ENCODE peak calls at places on chromosomes 6 and 20, in five cellular contexts. H, D, C, N and W are unnamed samples.
A peak's percentile ranks its signal among the peaks of the same experiment; 100 is the strongest.

GRCh38 chr6:43671011-43671800 is 16.4 kb downstream of the MRPS18A start:
- DNase-seq in H (no peak), C (no peak), N (no peak), D (no peak), W (no peak)

GRCh38 chr6:6891074-6891754 is 216.5 kb upstream of the RREB1 start:
- DNase-seq in H (no peak), D (no peak), C (no peak), N (no peak), W (no peak)

GRCh38 chr6:15025416-15025815 is 220.5 kb upstream of the JARID2 start:
- DNase-seq in H (no peak), D (no peak), N (no peak), C (no peak), W (no peak)

GRCh38 chr20:17943343-17943742 is 25.3 kb downstream of the SNX5 start:
- DNase-seq in D (no peak), H (no peak), N (no peak), C (no peak), W (no peak)

GRCh38 chr20:57087102-57087501 is 179.3 kb downstream of the BMP7 start:
- DNase-seq in H (no peak), D (peak; percentile 43), C (peak; percentile 48), N (no peak), W (no peak)

GRCh38 chr6:52390361-52390727 is 28.4 kb downstream of the PAQR8 start:
- DNase-seq in H (no peak), N (no peak), D (peak; percentile 86), C (peak; percentile 25), W (no peak)

GRCh38 chr6:9659848-9660247 is 755.0 kb downstream of the TFAP2A start:
- DNase-seq in D (no peak), H (no peak), N (no peak), C (no peak), W (no peak)

GRCh38 chr6:169776379-169776778 is 25.0 kb downstream of the ERMARD start:
- DNase-seq in C (no peak), D (no peak), H (no peak), N (no peak), W (no peak)

GRCh38 chr6:105799051-105799450 is 287.1 kb upstream of the PRDM1 start:
- DNase-seq in C (no peak), D (no peak), N (no peak), H (no peak), W (no peak)

GRCh38 chr20:9517297-9518134 is 3.1 kb downstream of the LAMP5 start:
- DNase-seq in H (no peak), N (no peak), C (peak; percentile 37), D (no peak), W (no peak)

GRCh38 chr6:47967843-47968242 is 143.2 kb downstream of the PTCHD4 start:
- DNase-seq in C (no peak), H (no peak), D (peak; percentile 66), N (no peak), W (no peak)
- TF ChIP-seq CTCF in C (no peak), H (no peak), D (no peak), N (no peak), W (no peak)

DNA sequence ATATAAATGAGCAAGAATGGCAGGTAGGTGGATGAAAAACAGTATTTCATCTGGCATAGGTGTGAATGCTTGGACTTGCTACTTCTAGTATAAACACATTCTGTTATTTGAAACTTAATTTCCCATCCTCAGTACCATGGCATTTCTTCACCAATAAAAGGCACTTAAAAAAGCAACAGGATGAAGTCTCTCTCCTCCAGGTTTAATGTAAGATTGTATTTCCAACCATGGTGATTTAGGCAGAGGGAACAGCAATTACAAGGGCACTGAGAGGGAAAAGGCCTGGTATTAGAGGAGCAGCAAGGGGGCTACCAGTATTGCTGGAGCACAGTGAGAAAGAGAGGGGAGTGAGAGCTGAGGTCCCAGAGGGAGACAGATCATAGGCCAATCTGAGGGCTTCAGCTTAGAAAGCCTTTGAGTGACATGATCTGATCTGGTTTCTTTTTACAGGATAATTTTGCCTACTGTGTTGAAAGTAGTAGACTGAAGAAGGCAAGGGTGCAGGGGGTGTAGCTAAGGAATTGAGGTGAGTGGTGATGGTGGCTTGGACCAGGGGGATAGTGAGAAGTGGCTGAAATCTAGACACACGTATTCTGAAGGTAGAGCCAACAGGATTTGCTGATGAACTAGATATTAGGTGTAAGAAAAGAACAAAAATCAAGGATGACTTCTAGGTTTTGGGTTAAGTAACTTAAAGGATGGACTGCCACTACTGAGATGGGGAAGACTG is 67.8 kb upstream of the SMIM29 start:
- DNase-seq in N (no peak), C (no peak), D (no peak), H (no peak), W (no peak)
- H3K4me1 ChIP-seq in N (peaks cover 73% of the 10 kb centered on the region), C (peaks cover 7% of the 10 kb centered on the region), D (no peaks in the 10 kb centered on the region), H (peaks cover 8% of the 10 kb centered on the region), W (peaks cover 21% of the 10 kb centered on the region)

GRCh38 chr6:2477723-2478122 is 232.3 kb upstream of the GMDS start:
- DNase-seq in N (no peak), H (no peak), D (no peak), C (no peak), W (no peak)

GRCh38 chr6:2471474-2471873 is 226.1 kb upstream of the GMDS start:
- DNase-seq in N (no peak), H (no peak), C (no peak), D (no peak), W (no peak)

GRCh38 chr6:2480267-2480966 is 235.0 kb upstream of the GMDS start:
- DNase-seq in C (no peak), H (no peak), N (peak; percentile 72), D (no peak), W (no peak)

GRCh38 chr6:2478200-2478599 is 232.8 kb upstream of the GMDS start:
- DNase-seq in C (no peak), H (no peak), N (no peak), D (no peak), W (no peak)

GRCh38 chr6:2476376-2476775 is 231.0 kb upstream of the GMDS start:
- DNase-seq in D (peak; percentile 90), N (no peak), C (no peak), H (no peak), W (no peak)
- TF ChIP-seq CTCF in D (no peak), N (no peak), C (no peak), H (no peak), W (no peak)

DNA sequence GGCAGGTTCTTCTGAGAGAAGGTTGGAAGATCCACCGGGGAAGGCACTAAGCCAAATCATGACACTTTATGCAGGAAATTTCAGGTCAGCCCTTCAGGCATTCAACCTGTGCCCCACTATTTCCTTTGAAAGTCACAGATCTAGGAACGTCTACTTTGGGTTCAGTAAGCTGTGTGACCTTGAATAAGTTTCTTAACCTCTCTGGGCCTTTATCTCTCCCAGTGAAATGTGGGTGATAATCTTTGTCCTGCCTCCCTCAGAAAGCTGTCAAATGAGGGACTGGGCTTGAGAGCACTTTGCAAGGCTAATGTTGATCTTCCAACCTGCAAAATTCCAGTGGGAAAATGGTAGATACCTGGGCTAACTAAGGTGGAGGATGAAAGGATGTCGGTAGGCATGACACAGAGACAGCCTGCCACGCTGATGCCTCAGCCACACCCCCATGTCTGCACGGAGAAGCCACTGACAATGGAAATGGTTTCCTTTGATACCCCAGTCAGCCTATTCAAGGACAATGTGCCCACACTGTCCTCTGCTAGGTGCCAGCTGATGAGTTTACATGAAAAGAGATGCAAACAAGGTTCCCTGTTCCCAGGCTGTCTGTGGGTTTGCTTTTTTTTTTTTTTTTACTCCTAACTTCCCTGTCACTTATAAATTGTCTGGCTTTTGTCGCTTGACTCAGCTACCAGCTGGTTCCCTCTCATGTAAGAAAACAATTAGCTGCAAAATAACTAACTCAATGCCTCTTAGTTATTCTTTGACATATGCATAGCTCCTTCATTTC is 9.3 kb downstream of the BNIP5 start:
- DNase-seq in N (no peak), D (no peak), H (no peak), C (no peak), W (no peak)
- H3K4me1 ChIP-seq in N (no peaks in the 10 kb centered on the region), D (no peaks in the 10 kb centered on the region), H (no peaks in the 10 kb centered on the region), C (no peaks in the 10 kb centered on the region), W (no peaks in the 10 kb centered on the region)